ENCODE peak calls at places on chromosomes 13 and 19, in six cellular contexts. One of them, this sample, is unnamed. For H3K36me3, the result is how much of the 10 kb centered on the place peaks cover.

GRCh38 chr19:39085392-39085791 is 1.2 kb downstream of the ACP7 start:
- DNase-seq in GM12878: no peak
- DNase-seq in HCT116: no peak
- DNase-seq in H1: no peak
- DNase-seq in K562: no peak
- DNase-seq in HepG2: no peak
- DNase-seq in this sample: no peak

GRCh38 chr19:30112666-30113065 is 170.6 kb downstream of the URI1 start:
- DNase-seq in GM12878: no peak
- DNase-seq in HCT116: no peak
- DNase-seq in H1: no peak
- DNase-seq in K562: no peak
- DNase-seq in HepG2: no peak
- DNase-seq in this sample: no peak

GRCh38 chr19:2607712-2608601 is 94.5 kb downstream of the GNG7 start:
- DNase-seq in GM12878: peak
- DNase-seq in HCT116: no peak
- DNase-seq in H1: no peak
- DNase-seq in K562: no peak
- DNase-seq in HepG2: no peak
- DNase-seq in this sample: no peak

GRCh38 chr13:29676535-29676934 is 81.0 kb upstream of the SLC7A1 start:
- DNase-seq in GM12878: no peak
- DNase-seq in HCT116: no peak
- DNase-seq in H1: no peak
- DNase-seq in K562: no peak
- DNase-seq in HepG2: no peak
- DNase-seq in this sample: no peak

GRCh38 chr13:44934724-44935123 is 54.5 kb downstream of the NUFIP1 start:
- DNase-seq in GM12878: peak
- DNase-seq in HCT116: no peak
- DNase-seq in H1: no peak
- DNase-seq in K562: no peak
- DNase-seq in HepG2: no peak
- DNase-seq in this sample: no peak

GRCh38 chr19:1360818-1361461 is 22.8 kb upstream of the NDUFS7 start:
- DNase-seq in GM12878: no peak
- DNase-seq in HCT116: no peak
- DNase-seq in H1: no peak
- DNase-seq in K562: no peak
- DNase-seq in HepG2: no peak
- DNase-seq in this sample: no peak

GRCh38 chr19:51161266-51161665 is 19.2 kb downstream of the SIGLEC7 start:
- DNase-seq in GM12878: no peak
- DNase-seq in HCT116: no peak
- DNase-seq in H1: no peak
- DNase-seq in K562: no peak
- DNase-seq in HepG2: no peak
- DNase-seq in this sample: no peak

GRCh38 chr19:46478356-46478986 is 7.1 kb upstream of the PNMA8A start:
- DNase-seq in GM12878: no peak
- DNase-seq in HCT116: no peak
- DNase-seq in H1: no peak
- DNase-seq in K562: peak
- DNase-seq in HepG2: no peak
- DNase-seq in this sample: peak

GRCh38 chr13:114090476-114090875 is 41.9 kb downstream of the RASA3 start:
- DNase-seq in GM12878: no peak
- DNase-seq in HCT116: no peak
- DNase-seq in H1: no peak
- DNase-seq in K562: no peak
- DNase-seq in HepG2: no peak
- DNase-seq in this sample: no peak

GRCh38 chr13:80338781-80339577 is 1.9 kb downstream of the SPRY2 start:
- DNase-seq in GM12878: no peak
- DNase-seq in HCT116: no peak
- DNase-seq in H1: no peak
- DNase-seq in K562: peak
- DNase-seq in HepG2: peak
- DNase-seq in this sample: no peak

GRCh38 chr13:53165201-53165600 is 136.6 kb downstream of the OLFM4 start:
- DNase-seq in GM12878: no peak
- DNase-seq in HCT116: no peak
- DNase-seq in H1: no peak
- DNase-seq in K562: no peak
- DNase-seq in HepG2: no peak
- DNase-seq in this sample: no peak

GRCh38 chr13:68749801-68750200 is 1357.8 kb upstream of the ATXN8OS start:
- DNase-seq in GM12878: no peak
- DNase-seq in HCT116: no peak
- DNase-seq in H1: no peak
- DNase-seq in K562: no peak
- DNase-seq in HepG2: no peak
- DNase-seq in this sample: no peak

GRCh38 chr19:35742121-35742724 is at the start of gene IGFLR1:
- DNase-seq in GM12878: peak
- DNase-seq in HCT116: no peak
- DNase-seq in H1: no peak
- DNase-seq in K562: no peak
- DNase-seq in HepG2: no peak
- DNase-seq in this sample: no peak

GRCh38 chr19:1577929-1578618 is 9.9 kb upstream of the MEX3D start:
- DNase-seq in GM12878: no peak
- DNase-seq in HCT116: no peak
- DNase-seq in H1: no peak
- DNase-seq in K562: no peak
- DNase-seq in HepG2: no peak
- DNase-seq in this sample: no peak

GRCh38 chr13:30026093-30026492 is 175.7 kb upstream of the UBL3 start:
- DNase-seq in GM12878: no peak
- DNase-seq in HCT116: no peak
- DNase-seq in H1: no peak
- DNase-seq in K562: no peak
- DNase-seq in HepG2: no peak
- DNase-seq in this sample: no peak

GRCh38 chr13:33110713-33111413 is 94.6 kb downstream of the KL start:
- DNase-seq in GM12878: no peak
- DNase-seq in HCT116: no peak
- DNase-seq in H1: no peak
- DNase-seq in K562: no peak
- DNase-seq in HepG2: no peak
- DNase-seq in this sample: no peak

GRCh38 chr13:91136806-91137205 is 210.7 kb upstream of the MIR17HG start:
- DNase-seq in GM12878: no peak
- DNase-seq in HCT116: no peak
- DNase-seq in H1: no peak
- DNase-seq in K562: peak
- DNase-seq in HepG2: no peak
- DNase-seq in this sample: no peak

GRCh38 chr19:47497821-47498520 is 14.0 kb upstream of the KPTN start:
- DNase-seq in GM12878: no peak
- DNase-seq in HCT116: no peak
- DNase-seq in H1: no peak
- DNase-seq in K562: no peak
- DNase-seq in HepG2: no peak
- DNase-seq in this sample: no peak

GRCh38 chr13:49679244-49679643 is 12.0 kb downstream of the EBPL start:
- DNase-seq in GM12878: no peak
- DNase-seq in HCT116: no peak
- DNase-seq in H1: no peak
- DNase-seq in K562: no peak
- DNase-seq in HepG2: peak
- DNase-seq in this sample: no peak

GRCh38 chr13:45916036-45916435 is 64.5 kb upstream of the SIAH3 start:
- DNase-seq in GM12878: no peak
- DNase-seq in HCT116: no peak
- DNase-seq in H1: no peak
- DNase-seq in K562: no peak
- DNase-seq in HepG2: no peak
- DNase-seq in this sample: no peak

GRCh38 chr19:15442142-15442920 is 7.4 kb downstream of the WIZ start:
- DNase-seq in GM12878: no peak
- DNase-seq in HCT116: no peak
- DNase-seq in H1: no peak
- DNase-seq in K562: no peak
- DNase-seq in HepG2: no peak
- DNase-seq in this sample: no peak

GRCh38 chr13:113814435-113814821 is 49.4 kb downstream of the GAS6 start:
- DNase-seq in GM12878: no peak
- DNase-seq in HCT116: no peak
- DNase-seq in H1: no peak
- DNase-seq in K562: no peak
- DNase-seq in HepG2: no peak
- DNase-seq in this sample: no peak

GRCh38 chr19:46648070-46648960 is 12.3 kb upstream of the GNG8 start:
- DNase-seq in GM12878: no peak
- DNase-seq in HCT116: no peak
- DNase-seq in H1: no peak
- DNase-seq in K562: no peak
- DNase-seq in HepG2: no peak
- DNase-seq in this sample: no peak

GRCh38 chr13:85148009-85148408 is 651.2 kb downstream of the SLITRK6 start:
- DNase-seq in GM12878: no peak
- DNase-seq in HCT116: no peak
- DNase-seq in H1: no peak
- DNase-seq in K562: no peak
- DNase-seq in HepG2: peak
- DNase-seq in this sample: no peak

GRCh38 chr13:79457948-79458347 is 23.0 kb upstream of the NDFIP2 start:
- DNase-seq in GM12878: no peak
- DNase-seq in HCT116: no peak
- DNase-seq in H1: no peak
- DNase-seq in K562: peak
- DNase-seq in HepG2: no peak
- DNase-seq in this sample: no peak

GRCh38 chr13:94784066-94784465 is 71.7 kb upstream of the SOX21 start:
- DNase-seq in GM12878: no peak
- DNase-seq in HCT116: no peak
- DNase-seq in H1: no peak
- DNase-seq in K562: no peak
- DNase-seq in HepG2: no peak
- DNase-seq in this sample: no peak

GRCh38 chr19:7575426-7576040 is 20.1 kb upstream of the CAMSAP3 start:
- DNase-seq in GM12878: no peak
- DNase-seq in HCT116: peak
- DNase-seq in H1: no peak
- DNase-seq in K562: peak
- DNase-seq in HepG2: no peak
- DNase-seq in this sample: no peak

DNA sequence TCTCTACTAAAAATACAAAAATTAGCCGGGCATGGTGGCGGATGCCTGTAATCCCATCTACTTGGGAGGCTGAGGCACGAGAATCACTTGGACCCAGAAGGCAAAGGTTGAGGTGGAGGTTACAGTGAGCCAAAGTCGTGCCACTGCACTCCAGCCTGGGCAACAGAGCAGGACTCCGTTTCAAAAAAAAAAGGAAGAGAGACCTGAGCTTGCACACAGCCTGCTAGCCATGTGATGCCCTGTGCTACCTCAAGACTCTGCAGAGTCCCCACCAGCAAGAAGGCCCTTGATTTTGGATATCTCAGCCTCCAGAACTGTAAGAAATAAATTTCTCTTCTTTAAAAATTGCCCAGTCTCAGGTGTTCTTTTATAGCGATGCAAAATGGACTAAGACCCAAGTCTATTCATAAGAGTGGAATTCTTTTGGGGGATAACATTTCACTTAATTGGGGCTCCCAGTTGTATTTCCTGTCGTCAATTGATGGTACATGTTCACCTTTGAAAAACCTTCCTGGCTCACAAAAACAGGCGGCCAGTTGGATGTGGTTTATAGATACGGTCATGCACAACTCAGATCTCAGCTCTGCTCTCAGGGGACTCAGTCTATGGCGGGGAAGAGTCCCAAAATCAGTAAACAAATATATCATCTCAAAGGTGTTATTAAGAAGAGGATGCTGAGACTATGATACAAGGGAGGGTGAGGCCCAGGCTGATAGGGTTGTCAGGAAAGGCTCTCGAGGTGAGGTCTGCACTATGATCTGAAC is 2.4 kb upstream of the CHERP start:
- DNase-seq in GM12878: no peak
- DNase-seq in HCT116: no peak
- DNase-seq in H1: no peak
- DNase-seq in K562: no peak
- DNase-seq in HepG2: no peak
- DNase-seq in this sample: no peak
- TF ChIP-seq YY1 in GM12878: no peak
- TF ChIP-seq YY1 in HCT116: no peak
- TF ChIP-seq YY1 in H1: no peak
- TF ChIP-seq YY1 in K562: no peak
- TF ChIP-seq YY1 in HepG2: no peak
- TF ChIP-seq YY1 in this sample: no peak

GRCh38 chr13:110890279-110891150 is 24.4 kb downstream of the ANKRD10 start:
- DNase-seq in GM12878: no peak
- DNase-seq in HCT116: no peak
- DNase-seq in H1: no peak
- DNase-seq in K562: no peak
- DNase-seq in HepG2: no peak
- DNase-seq in this sample: no peak

GRCh38 chr13:110897521-110897920 is 17.3 kb downstream of the ANKRD10 start:
- DNase-seq in GM12878: no peak
- DNase-seq in HCT116: no peak
- DNase-seq in H1: no peak
- DNase-seq in K562: no peak
- DNase-seq in HepG2: no peak
- DNase-seq in this sample: no peak

GRCh38 chr13:110894086-110894485 is 20.8 kb downstream of the ANKRD10 start:
- DNase-seq in GM12878: no peak
- DNase-seq in HCT116: no peak
- DNase-seq in H1: no peak
- DNase-seq in K562: no peak
- DNase-seq in HepG2: no peak
- DNase-seq in this sample: no peak

GRCh38 chr13:110897024-110897423 is 17.8 kb downstream of the ANKRD10 start:
- DNase-seq in GM12878: no peak
- DNase-seq in HCT116: no peak
- DNase-seq in H1: no peak
- DNase-seq in K562: no peak
- DNase-seq in HepG2: no peak
- DNase-seq in this sample: no peak

GRCh38 chr13:110893571-110893970 is 21.3 kb downstream of the ANKRD10 start:
- DNase-seq in GM12878: no peak
- DNase-seq in HCT116: no peak
- DNase-seq in H1: no peak
- DNase-seq in K562: no peak
- DNase-seq in HepG2: no peak
- DNase-seq in this sample: no peak
- H3K36me3 ChIP-seq in GM12878: under half
- H3K36me3 ChIP-seq in HCT116: half or more
- H3K36me3 ChIP-seq in H1: under half
- H3K36me3 ChIP-seq in K562: half or more
- H3K36me3 ChIP-seq in HepG2: under half
- H3K36me3 ChIP-seq in this sample: under half

GRCh38 chr13:42396501-42396900 is 124.5 kb downstream of the AKAP11 start:
- DNase-seq in GM12878: no peak
- DNase-seq in HCT116: no peak
- DNase-seq in H1: no peak
- DNase-seq in K562: no peak
- DNase-seq in HepG2: no peak
- DNase-seq in this sample: no peak
- TF ChIP-seq ZNF274 in GM12878: no peak
- TF ChIP-seq ZNF274 in HCT116: no peak
- TF ChIP-seq ZNF274 in H1: no peak
- TF ChIP-seq ZNF274 in K562: no peak
- TF ChIP-seq ZNF274 in HepG2: no peak
- TF ChIP-seq ZNF274 in this sample: no peak

GRCh38 chr13:70995338-70995737 is 871.7 kb downstream of the DACH1 start:
- DNase-seq in GM12878: no peak
- DNase-seq in HCT116: no peak
- DNase-seq in H1: no peak
- DNase-seq in K562: no peak
- DNase-seq in HepG2: no peak
- DNase-seq in this sample: no peak
- TF ChIP-seq YY1 in GM12878: no peak
- TF ChIP-seq YY1 in HCT116: no peak
- TF ChIP-seq YY1 in H1: no peak
- TF ChIP-seq YY1 in K562: no peak
- TF ChIP-seq YY1 in HepG2: no peak
- TF ChIP-seq YY1 in this sample: no peak

This sample was measured in NT2/D1.